ENCODE peak calls at places on chromosomes 1 and 21, in five cellular contexts. One of them, this sample, is unnamed.

GRCh38 chr1:237181731-237182317 is 139.8 kb downstream of the RYR2 start:
- ATAC-seq in GM12878: no peak
- ATAC-seq in HCT116: no peak
- ATAC-seq in HepG2: no peak
- ATAC-seq in K562: no peak
- ATAC-seq in this sample: no peak

GRCh38 chr21:43702785-43703067 is 16.2 kb upstream of the PDXK start:
- ATAC-seq in GM12878: no peak
- ATAC-seq in HCT116: no peak
- ATAC-seq in HepG2: no peak
- ATAC-seq in K562: no peak
- ATAC-seq in this sample: no peak

GRCh38 chr1:165853528-165854075 is 26.2 kb downstream of the UCK2 start:
- ATAC-seq in GM12878: no peak
- ATAC-seq in HCT116: no peak
- ATAC-seq in HepG2: no peak
- ATAC-seq in K562: peak; percentile 7
- ATAC-seq in this sample: no peak

GRCh38 chr1:99657213-99658030 is 11.5 kb downstream of the PALMD start:
- ATAC-seq in GM12878: no peak
- ATAC-seq in HCT116: no peak
- ATAC-seq in HepG2: no peak
- ATAC-seq in K562: no peak
- ATAC-seq in this sample: no peak

GRCh38 chr1:200890818-200891773 is 3.6 kb upstream of the INAVA start:
- ATAC-seq in GM12878: peak; percentile 5
- ATAC-seq in HCT116: peak; percentile 64
- ATAC-seq in HepG2: peak; percentile 60
- ATAC-seq in K562: peak; percentile 24
- ATAC-seq in this sample: peak; percentile 35

GRCh38 chr1:245978915-245979314 is 528.2 kb downstream of the SMYD3 start:
- ATAC-seq in GM12878: no peak
- ATAC-seq in HCT116: no peak
- ATAC-seq in HepG2: no peak
- ATAC-seq in K562: no peak
- ATAC-seq in this sample: no peak

GRCh38 chr21:34552324-34553198 is 40.6 kb upstream of the KCNE1 start:
- ATAC-seq in GM12878: no peak
- ATAC-seq in HCT116: no peak
- ATAC-seq in HepG2: no peak
- ATAC-seq in K562: no peak
- ATAC-seq in this sample: no peak

GRCh38 chr1:190599677-190600076 is 122.0 kb upstream of the BRINP3 start:
- ATAC-seq in GM12878: no peak
- ATAC-seq in HCT116: no peak
- ATAC-seq in HepG2: no peak
- ATAC-seq in K562: no peak
- ATAC-seq in this sample: no peak

GRCh38 chr1:56468472-56468871 is 110.9 kb downstream of the PLPP3 start:
- ATAC-seq in GM12878: no peak
- ATAC-seq in HCT116: no peak
- ATAC-seq in HepG2: no peak
- ATAC-seq in K562: no peak
- ATAC-seq in this sample: no peak

GRCh38 chr1:97353094-97353493 is 567.7 kb downstream of the DPYD start:
- ATAC-seq in GM12878: no peak
- ATAC-seq in HCT116: no peak
- ATAC-seq in HepG2: no peak
- ATAC-seq in K562: no peak
- ATAC-seq in this sample: no peak

GRCh38 chr1:218201004-218201403 is 84.1 kb upstream of the RRP15 start:
- ATAC-seq in GM12878: no peak
- ATAC-seq in HCT116: no peak
- ATAC-seq in HepG2: no peak
- ATAC-seq in K562: no peak
- ATAC-seq in this sample: no peak

GRCh38 chr1:43836267-43836951 is 97.2 kb upstream of the ARTN start:
- ATAC-seq in GM12878: peak; percentile 69
- ATAC-seq in HCT116: peak; percentile 35
- ATAC-seq in HepG2: peak; percentile 60
- ATAC-seq in K562: peak; percentile 31
- ATAC-seq in this sample: no peak

GRCh38 chr1:199704231-199704630 is 323.3 kb upstream of the NR5A2 start:
- ATAC-seq in GM12878: no peak
- ATAC-seq in HCT116: no peak
- ATAC-seq in HepG2: no peak
- ATAC-seq in K562: no peak
- ATAC-seq in this sample: no peak

GRCh38 chr1:15371610-15372539 is 37.8 kb upstream of the EFHD2 start:
- ATAC-seq in GM12878: no peak
- ATAC-seq in HCT116: no peak
- ATAC-seq in HepG2: peak; percentile 66
- ATAC-seq in K562: peak; percentile 64
- ATAC-seq in this sample: no peak

DNA sequence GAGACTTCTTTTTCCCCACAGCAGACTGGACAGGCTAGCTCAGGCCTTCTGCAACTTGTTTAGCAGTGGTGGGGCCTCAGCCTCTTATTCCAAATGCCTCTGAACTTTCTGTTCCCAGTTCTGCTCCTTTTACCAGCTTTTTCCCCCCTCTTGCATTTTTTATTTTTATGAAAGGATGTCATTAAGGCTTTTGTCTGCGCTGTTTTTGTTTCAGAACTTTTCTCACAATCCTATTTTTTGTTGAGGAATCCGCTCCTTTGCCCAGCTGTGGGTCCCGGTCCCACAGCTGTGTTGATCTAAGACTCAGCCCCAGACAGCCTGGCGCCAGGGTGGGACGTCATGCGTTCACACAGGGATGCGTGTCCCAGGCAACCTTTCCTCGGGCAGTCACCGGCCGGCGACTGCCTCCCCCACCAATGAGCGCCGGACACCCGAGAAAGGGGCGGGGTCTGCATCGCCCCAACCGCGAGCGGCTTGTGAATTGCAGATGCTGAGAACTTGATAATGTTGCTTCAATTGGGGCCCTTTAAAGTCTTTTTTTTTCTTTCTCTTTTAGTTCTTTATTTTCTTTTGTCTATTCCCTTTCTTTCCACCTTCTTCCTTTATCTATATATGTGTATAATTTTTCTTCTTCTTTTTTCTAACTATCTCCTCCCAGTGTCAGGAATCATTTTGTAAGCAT is 3.0 kb upstream of the ID3 start:
- ATAC-seq in GM12878: peak; percentile 32
- ATAC-seq in HCT116: peak; percentile 73
- ATAC-seq in HepG2: peak; percentile 79
- ATAC-seq in K562: peak; percentile 71
- ATAC-seq in this sample: peak; percentile 90
- TF ChIP-seq POLR2A in GM12878: no peak
- TF ChIP-seq POLR2A in HCT116: no peak
- TF ChIP-seq POLR2A in HepG2: peak; percentile 24
- TF ChIP-seq POLR2A in K562: peak; percentile 67
- TF ChIP-seq POLR2A in this sample: peak; percentile 44

DNA sequence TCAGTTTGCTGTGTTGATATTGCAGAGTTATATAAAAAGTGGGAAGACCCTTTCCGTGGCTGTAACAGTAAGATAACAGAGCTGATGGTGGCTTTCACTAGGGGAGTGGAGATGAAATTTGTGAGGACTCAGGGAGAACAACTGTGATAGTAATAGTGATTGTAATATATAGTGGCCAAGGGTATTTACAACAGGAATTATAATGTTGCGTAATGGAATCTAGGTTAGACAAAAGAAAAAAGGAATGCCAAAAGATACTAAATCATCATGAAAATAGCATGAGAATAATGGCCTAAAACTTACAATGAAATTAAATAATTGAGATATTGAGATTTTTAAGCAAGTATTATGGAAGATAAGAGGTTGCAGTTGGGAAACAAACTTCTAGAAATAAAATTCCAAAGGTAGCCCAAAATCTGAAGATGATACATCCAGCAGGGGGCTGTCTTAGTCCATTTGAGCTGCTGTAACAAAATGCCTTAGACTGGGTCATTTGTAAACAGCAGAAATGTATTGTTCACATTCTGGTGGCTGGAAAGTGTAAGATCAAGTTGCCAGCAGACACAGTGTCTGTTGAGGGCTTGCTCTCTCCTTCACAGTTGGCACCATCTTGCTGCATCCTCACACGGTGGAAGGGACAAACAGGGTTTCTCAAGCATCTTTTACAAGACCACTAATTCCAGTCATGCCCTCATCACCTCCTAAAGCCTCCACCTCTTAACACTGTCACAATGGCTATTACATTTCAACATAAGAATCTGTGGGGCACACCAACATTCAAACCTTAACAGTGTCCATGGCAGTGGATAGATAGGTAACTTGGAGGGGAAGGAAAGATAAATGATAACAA is 711.2 kb downstream of the MRPL39 start:
- ATAC-seq in GM12878: peak; percentile 87
- ATAC-seq in HCT116: no peak
- ATAC-seq in HepG2: no peak
- ATAC-seq in K562: no peak
- ATAC-seq in this sample: no peak
- TF ChIP-seq CTCF in GM12878: peak; percentile 50
- TF ChIP-seq CTCF in HCT116: no peak
- TF ChIP-seq CTCF in HepG2: no peak
- TF ChIP-seq CTCF in K562: no peak
- TF ChIP-seq CTCF in this sample: no peak

GRCh38 chr1:110407260-110408210 is at the start of gene LAMTOR5:
- ATAC-seq in GM12878: peak; percentile 94
- ATAC-seq in HCT116: peak; percentile 89
- ATAC-seq in HepG2: peak; percentile 96
- ATAC-seq in K562: peak; percentile 90
- ATAC-seq in this sample: peak; percentile 97
- TF ChIP-seq POLR2AphosphoS5 in GM12878: peak; percentile 91
- TF ChIP-seq POLR2AphosphoS5 in HCT116: peak; percentile 91
- TF ChIP-seq POLR2AphosphoS5 in HepG2: peak; percentile 94
- TF ChIP-seq POLR2AphosphoS5 in K562: peak; percentile 94
- TF ChIP-seq POLR2AphosphoS5 in this sample: peak; percentile 98

GRCh38 chr1:248015801-248016200 is 2.3 kb downstream of the OR2L5 start:
- ATAC-seq in GM12878: no peak
- ATAC-seq in HCT116: no peak
- ATAC-seq in HepG2: no peak
- ATAC-seq in K562: no peak
- ATAC-seq in this sample: no peak
- TF ChIP-seq POLR2A in GM12878: no peak
- TF ChIP-seq POLR2A in HCT116: no peak
- TF ChIP-seq POLR2A in HepG2: no peak
- TF ChIP-seq POLR2A in K562: no peak
- TF ChIP-seq POLR2A in this sample: no peak

DNA sequence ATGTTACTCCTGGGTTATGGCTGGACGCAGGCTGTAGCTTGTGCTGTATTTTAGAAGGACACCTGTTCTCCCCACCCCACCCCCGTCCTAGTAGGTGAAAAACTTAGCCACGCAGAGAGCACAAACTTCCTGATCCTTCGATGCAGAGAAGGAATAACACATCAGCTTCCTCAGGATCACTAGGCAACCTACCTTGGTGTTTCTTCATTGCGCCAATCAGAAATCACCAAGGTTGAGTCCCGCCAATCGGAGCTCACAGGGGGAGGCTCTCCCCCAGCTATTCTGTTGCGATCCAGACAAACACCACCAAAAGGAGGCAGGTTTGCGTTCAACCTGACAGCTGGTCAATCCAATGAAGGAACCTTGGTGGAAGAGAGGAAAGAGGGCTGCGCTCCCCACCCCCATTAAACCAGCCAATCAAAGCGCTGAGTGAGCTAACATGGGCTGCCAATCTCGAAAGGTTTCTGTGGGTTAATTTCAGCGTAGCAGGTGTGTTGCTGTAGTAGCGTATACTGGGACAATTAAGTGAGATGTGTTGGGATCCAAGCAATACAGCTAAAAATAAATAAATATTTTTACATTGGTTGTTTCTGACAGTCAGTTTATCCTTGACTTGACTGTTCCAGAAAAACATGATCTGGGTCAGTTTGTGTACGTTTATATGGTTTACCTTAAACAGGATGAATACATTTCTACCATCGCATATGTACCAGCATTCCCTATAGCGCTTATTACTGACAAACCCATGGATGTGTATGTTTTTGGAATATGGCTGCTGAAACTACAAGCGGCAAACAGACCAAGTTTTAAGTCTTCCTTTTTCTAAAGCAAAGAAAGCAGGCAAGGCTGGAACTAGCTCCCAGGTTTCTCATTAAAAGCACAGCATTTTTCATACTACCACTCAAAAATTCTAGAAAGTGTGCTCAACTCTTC is at the start of gene GOLPH3L:
- ATAC-seq in GM12878: peak; percentile 100
- ATAC-seq in HCT116: peak; percentile 99
- ATAC-seq in HepG2: peak; percentile 100
- ATAC-seq in K562: peak; percentile 99
- ATAC-seq in this sample: peak; percentile 100
- TF ChIP-seq CTCF in GM12878: no peak
- TF ChIP-seq CTCF in HCT116: no peak
- TF ChIP-seq CTCF in HepG2: no peak
- TF ChIP-seq CTCF in K562: peak; percentile 1
- TF ChIP-seq CTCF in this sample: no peak

GRCh38 chr1:36349241-36349671 is 25.8 kb upstream of the EVA1B start:
- ATAC-seq in GM12878: peak; percentile 97
- ATAC-seq in HCT116: no peak
- ATAC-seq in HepG2: no peak
- ATAC-seq in K562: no peak
- ATAC-seq in this sample: no peak
- TF ChIP-seq POLR2AphosphoS5 in GM12878: no peak
- TF ChIP-seq POLR2AphosphoS5 in HCT116: no peak
- TF ChIP-seq POLR2AphosphoS5 in HepG2: no peak
- TF ChIP-seq POLR2AphosphoS5 in K562: no peak
- TF ChIP-seq POLR2AphosphoS5 in this sample: no peak

This sample was measured in gastroesophageal sphincter.